ENCODE peak calls at places on chromosomes 1 and 21, in six cellular contexts. One of them, this sample, is unnamed.

GRCh38 chr1:41673355-41673754 is 188.9 kb upstream of the EDN2 start:
- DNase-seq in stromal cell of bone marrow: no peak
- DNase-seq in NCI-H1694: no peak
- DNase-seq in GM23338: no peak
- DNase-seq in psoas muscle: no peak
- DNase-seq in stimulated activated naive CD4-positive, alpha-beta T cell treated with Interleukin-2 at 50 U/mL for 16 hours: no peak
- DNase-seq in this sample: no peak

GRCh38 chr1:93442276-93442675 is 5.6 kb upstream of the FNBP1L start:
- DNase-seq in NCI-H1694: no peak
- DNase-seq in GM23338: peak
- DNase-seq in stimulated activated naive CD4-positive, alpha-beta T cell treated with Interleukin-2 at 50 U/mL for 16 hours: no peak
- DNase-seq in stromal cell of bone marrow: no peak
- DNase-seq in psoas muscle: no peak
- DNase-seq in this sample: no peak

GRCh38 chr21:33026878-33027400 is 1.2 kb downstream of the OLIG2 start:
- DNase-seq in psoas muscle: no peak
- DNase-seq in stimulated activated naive CD4-positive, alpha-beta T cell treated with Interleukin-2 at 50 U/mL for 16 hours: no peak
- DNase-seq in GM23338: peak
- DNase-seq in stromal cell of bone marrow: no peak
- DNase-seq in NCI-H1694: no peak
- DNase-seq in this sample: no peak

GRCh38 chr1:93323185-93323820 is 22.4 kb upstream of the DR1 start:
- DNase-seq in stromal cell of bone marrow: no peak
- DNase-seq in NCI-H1694: no peak
- DNase-seq in psoas muscle: no peak
- DNase-seq in GM23338: no peak
- DNase-seq in stimulated activated naive CD4-positive, alpha-beta T cell treated with Interleukin-2 at 50 U/mL for 16 hours: no peak
- DNase-seq in this sample: no peak

GRCh38 chr1:58422436-58422835 is 124.1 kb downstream of the OMA1 start:
- DNase-seq in NCI-H1694: no peak
- DNase-seq in stimulated activated naive CD4-positive, alpha-beta T cell treated with Interleukin-2 at 50 U/mL for 16 hours: no peak
- DNase-seq in stromal cell of bone marrow: no peak
- DNase-seq in GM23338: no peak
- DNase-seq in psoas muscle: no peak
- DNase-seq in this sample: no peak

GRCh38 chr1:62389531-62389930 is 47.3 kb upstream of the USP1 start:
- DNase-seq in stromal cell of bone marrow: no peak
- DNase-seq in stimulated activated naive CD4-positive, alpha-beta T cell treated with Interleukin-2 at 50 U/mL for 16 hours: no peak
- DNase-seq in NCI-H1694: no peak
- DNase-seq in GM23338: no peak
- DNase-seq in psoas muscle: no peak
- DNase-seq in this sample: no peak

GRCh38 chr1:168755800-168756418 is 26.9 kb upstream of the DPT start:
- DNase-seq in stimulated activated naive CD4-positive, alpha-beta T cell treated with Interleukin-2 at 50 U/mL for 16 hours: no peak
- DNase-seq in psoas muscle: no peak
- DNase-seq in GM23338: no peak
- DNase-seq in NCI-H1694: no peak
- DNase-seq in stromal cell of bone marrow: no peak
- DNase-seq in this sample: no peak

GRCh38 chr1:4745560-4745959 is 91.2 kb downstream of the AJAP1 start:
- DNase-seq in psoas muscle: no peak
- DNase-seq in NCI-H1694: no peak
- DNase-seq in GM23338: no peak
- DNase-seq in stimulated activated naive CD4-positive, alpha-beta T cell treated with Interleukin-2 at 50 U/mL for 16 hours: no peak
- DNase-seq in stromal cell of bone marrow: no peak
- DNase-seq in this sample: peak

GRCh38 chr1:151399890-151400235 is 490 bp downstream of the PSMB4 start:
- DNase-seq in GM23338: peak
- DNase-seq in NCI-H1694: no peak
- DNase-seq in stromal cell of bone marrow: peak
- DNase-seq in stimulated activated naive CD4-positive, alpha-beta T cell treated with Interleukin-2 at 50 U/mL for 16 hours: no peak
- DNase-seq in psoas muscle: no peak
- DNase-seq in this sample: peak

GRCh38 chr1:7404046-7404742 is 366.9 kb upstream of the VAMP3 start:
- DNase-seq in stimulated activated naive CD4-positive, alpha-beta T cell treated with Interleukin-2 at 50 U/mL for 16 hours: no peak
- DNase-seq in GM23338: no peak
- DNase-seq in NCI-H1694: no peak
- DNase-seq in psoas muscle: no peak
- DNase-seq in stromal cell of bone marrow: no peak
- DNase-seq in this sample: no peak

GRCh38 chr1:220239213-220239612 is 33.0 kb downstream of the RAB3GAP2 start:
- DNase-seq in stromal cell of bone marrow: no peak
- DNase-seq in psoas muscle: no peak
- DNase-seq in GM23338: no peak
- DNase-seq in stimulated activated naive CD4-positive, alpha-beta T cell treated with Interleukin-2 at 50 U/mL for 16 hours: no peak
- DNase-seq in NCI-H1694: no peak
- DNase-seq in this sample: no peak

GRCh38 chr1:212489284-212489859 is 56.7 kb downstream of the NENF start:
- DNase-seq in stromal cell of bone marrow: no peak
- DNase-seq in GM23338: no peak
- DNase-seq in NCI-H1694: no peak
- DNase-seq in psoas muscle: no peak
- DNase-seq in stimulated activated naive CD4-positive, alpha-beta T cell treated with Interleukin-2 at 50 U/mL for 16 hours: no peak
- DNase-seq in this sample: no peak

GRCh38 chr1:201366696-201367095 is 10.8 kb downstream of the TNNT2 start:
- DNase-seq in GM23338: no peak
- DNase-seq in stromal cell of bone marrow: no peak
- DNase-seq in psoas muscle: no peak
- DNase-seq in NCI-H1694: no peak
- DNase-seq in stimulated activated naive CD4-positive, alpha-beta T cell treated with Interleukin-2 at 50 U/mL for 16 hours: no peak
- DNase-seq in this sample: no peak

GRCh38 chr1:23423415-23424170 is 955 bp downstream of the TCEA3 start:
- DNase-seq in stimulated activated naive CD4-positive, alpha-beta T cell treated with Interleukin-2 at 50 U/mL for 16 hours: no peak
- DNase-seq in stromal cell of bone marrow: no peak
- DNase-seq in psoas muscle: peak
- DNase-seq in NCI-H1694: no peak
- DNase-seq in GM23338: peak
- DNase-seq in this sample: no peak

GRCh38 chr1:92993581-92993980 is 32.3 kb upstream of the DIPK1A start:
- DNase-seq in stromal cell of bone marrow: no peak
- DNase-seq in NCI-H1694: no peak
- DNase-seq in GM23338: no peak
- DNase-seq in stimulated activated naive CD4-positive, alpha-beta T cell treated with Interleukin-2 at 50 U/mL for 16 hours: no peak
- DNase-seq in psoas muscle: no peak
- DNase-seq in this sample: no peak

GRCh38 chr1:19342077-19342775 is 30.1 kb downstream of the SLC66A1 start:
- DNase-seq in NCI-H1694: no peak
- DNase-seq in psoas muscle: peak
- DNase-seq in GM23338: no peak
- DNase-seq in stromal cell of bone marrow: peak
- DNase-seq in stimulated activated naive CD4-positive, alpha-beta T cell treated with Interleukin-2 at 50 U/mL for 16 hours: no peak
- DNase-seq in this sample: no peak

GRCh38 chr1:209879539-209879938 is 51.8 kb downstream of the UTP25 start:
- DNase-seq in stromal cell of bone marrow: peak
- DNase-seq in NCI-H1694: peak
- DNase-seq in GM23338: no peak
- DNase-seq in stimulated activated naive CD4-positive, alpha-beta T cell treated with Interleukin-2 at 50 U/mL for 16 hours: no peak
- DNase-seq in psoas muscle: no peak
- DNase-seq in this sample: no peak

GRCh38 chr21:33115586-33116541 is 45.9 kb downstream of the OLIG1 start:
- DNase-seq in stromal cell of bone marrow: no peak
- DNase-seq in stimulated activated naive CD4-positive, alpha-beta T cell treated with Interleukin-2 at 50 U/mL for 16 hours: no peak
- DNase-seq in GM23338: no peak
- DNase-seq in psoas muscle: no peak
- DNase-seq in NCI-H1694: peak
- DNase-seq in this sample: no peak

GRCh38 chr1:16977377-16977776 is 3.0 kb downstream of the MFAP2 start:
- DNase-seq in stimulated activated naive CD4-positive, alpha-beta T cell treated with Interleukin-2 at 50 U/mL for 16 hours: no peak
- DNase-seq in psoas muscle: no peak
- DNase-seq in NCI-H1694: no peak
- DNase-seq in stromal cell of bone marrow: no peak
- DNase-seq in GM23338: no peak
- DNase-seq in this sample: no peak

GRCh38 chr1:221439734-221440436 is 302.0 kb downstream of the DUSP10 start:
- DNase-seq in stromal cell of bone marrow: peak
- DNase-seq in NCI-H1694: no peak
- DNase-seq in psoas muscle: no peak
- DNase-seq in GM23338: no peak
- DNase-seq in stimulated activated naive CD4-positive, alpha-beta T cell treated with Interleukin-2 at 50 U/mL for 16 hours: peak
- DNase-seq in this sample: no peak

GRCh38 chr1:246705368-246705767 is 18.8 kb upstream of the SCCPDH start:
- DNase-seq in NCI-H1694: no peak
- DNase-seq in GM23338: no peak
- DNase-seq in psoas muscle: no peak
- DNase-seq in stromal cell of bone marrow: peak
- DNase-seq in stimulated activated naive CD4-positive, alpha-beta T cell treated with Interleukin-2 at 50 U/mL for 16 hours: no peak
- DNase-seq in this sample: no peak

GRCh38 chr1:237281481-237281880 is 239.5 kb downstream of the RYR2 start:
- DNase-seq in stimulated activated naive CD4-positive, alpha-beta T cell treated with Interleukin-2 at 50 U/mL for 16 hours: no peak
- DNase-seq in psoas muscle: no peak
- DNase-seq in GM23338: peak
- DNase-seq in stromal cell of bone marrow: no peak
- DNase-seq in NCI-H1694: peak
- DNase-seq in this sample: no peak

GRCh38 chr21:45885597-45885929 is 96.0 kb upstream of the COL6A1 start:
- DNase-seq in stimulated activated naive CD4-positive, alpha-beta T cell treated with Interleukin-2 at 50 U/mL for 16 hours: no peak
- DNase-seq in NCI-H1694: no peak
- DNase-seq in psoas muscle: no peak
- DNase-seq in stromal cell of bone marrow: no peak
- DNase-seq in GM23338: no peak
- DNase-seq in this sample: no peak

GRCh38 chr1:169694304-169694703 is 17.1 kb downstream of the SELL start:
- DNase-seq in stimulated activated naive CD4-positive, alpha-beta T cell treated with Interleukin-2 at 50 U/mL for 16 hours: no peak
- DNase-seq in GM23338: peak
- DNase-seq in stromal cell of bone marrow: no peak
- DNase-seq in psoas muscle: no peak
- DNase-seq in NCI-H1694: no peak
- DNase-seq in this sample: no peak

GRCh38 chr1:165423181-165423580 is 21.7 kb downstream of the RXRG start:
- DNase-seq in stromal cell of bone marrow: no peak
- DNase-seq in psoas muscle: no peak
- DNase-seq in GM23338: no peak
- DNase-seq in stimulated activated naive CD4-positive, alpha-beta T cell treated with Interleukin-2 at 50 U/mL for 16 hours: no peak
- DNase-seq in NCI-H1694: no peak
- DNase-seq in this sample: no peak

GRCh38 chr1:179127163-179127895 is 45.5 kb downstream of the TOR3A start:
- DNase-seq in psoas muscle: no peak
- DNase-seq in GM23338: no peak
- DNase-seq in NCI-H1694: no peak
- DNase-seq in stromal cell of bone marrow: peak
- DNase-seq in stimulated activated naive CD4-positive, alpha-beta T cell treated with Interleukin-2 at 50 U/mL for 16 hours: no peak
- DNase-seq in this sample: no peak

GRCh38 chr1:239388578-239388977 is 2.2 kb downstream of the CHRM3 start:
- DNase-seq in psoas muscle: no peak
- DNase-seq in stimulated activated naive CD4-positive, alpha-beta T cell treated with Interleukin-2 at 50 U/mL for 16 hours: no peak
- DNase-seq in stromal cell of bone marrow: no peak
- DNase-seq in GM23338: no peak
- DNase-seq in NCI-H1694: no peak
- DNase-seq in this sample: no peak

GRCh38 chr1:54987830-54988705 is 7.6 kb downstream of the TMEM61 start:
- DNase-seq in stromal cell of bone marrow: no peak
- DNase-seq in psoas muscle: no peak
- DNase-seq in NCI-H1694: no peak
- DNase-seq in GM23338: peak
- DNase-seq in stimulated activated naive CD4-positive, alpha-beta T cell treated with Interleukin-2 at 50 U/mL for 16 hours: no peak
- DNase-seq in this sample: no peak

GRCh38 chr1:213604477-213604876 is 383.3 kb upstream of the PROX1 start:
- DNase-seq in GM23338: no peak
- DNase-seq in psoas muscle: no peak
- DNase-seq in stromal cell of bone marrow: no peak
- DNase-seq in stimulated activated naive CD4-positive, alpha-beta T cell treated with Interleukin-2 at 50 U/mL for 16 hours: no peak
- DNase-seq in NCI-H1694: no peak
- DNase-seq in this sample: no peak

GRCh38 chr1:161427733-161428516 is 60.2 kb upstream of the CFAP126 start:
- DNase-seq in NCI-H1694: no peak
- DNase-seq in psoas muscle: no peak
- DNase-seq in stimulated activated naive CD4-positive, alpha-beta T cell treated with Interleukin-2 at 50 U/mL for 16 hours: no peak
- DNase-seq in GM23338: peak
- DNase-seq in stromal cell of bone marrow: no peak
- DNase-seq in this sample: peak

GRCh38 chr1:225572422-225572821 is 80.5 kb downstream of the ENAH start:
- DNase-seq in GM23338: no peak
- DNase-seq in stimulated activated naive CD4-positive, alpha-beta T cell treated with Interleukin-2 at 50 U/mL for 16 hours: no peak
- DNase-seq in NCI-H1694: no peak
- DNase-seq in psoas muscle: no peak
- DNase-seq in stromal cell of bone marrow: peak
- DNase-seq in this sample: no peak

GRCh38 chr1:221773383-221773782 is 31.5 kb upstream of the DUSP10 start:
- DNase-seq in psoas muscle: no peak
- DNase-seq in stromal cell of bone marrow: no peak
- DNase-seq in stimulated activated naive CD4-positive, alpha-beta T cell treated with Interleukin-2 at 50 U/mL for 16 hours: no peak
- DNase-seq in NCI-H1694: no peak
- DNase-seq in GM23338: no peak
- DNase-seq in this sample: no peak

GRCh38 chr1:247357781-247358211 is 26.1 kb upstream of the ZNF496 start:
- DNase-seq in NCI-H1694: no peak
- DNase-seq in psoas muscle: no peak
- DNase-seq in stromal cell of bone marrow: peak
- DNase-seq in stimulated activated naive CD4-positive, alpha-beta T cell treated with Interleukin-2 at 50 U/mL for 16 hours: no peak
- DNase-seq in GM23338: no peak
- DNase-seq in this sample: no peak

GRCh38 chr1:150362721-150363425 is 1.1 kb upstream of the RPRD2 start:
- DNase-seq in stimulated activated naive CD4-positive, alpha-beta T cell treated with Interleukin-2 at 50 U/mL for 16 hours: no peak
- DNase-seq in NCI-H1694: no peak
- DNase-seq in psoas muscle: no peak
- DNase-seq in GM23338: peak
- DNase-seq in stromal cell of bone marrow: no peak
- DNase-seq in this sample: no peak

GRCh38 chr1:200905411-200906052 is 10.8 kb downstream of the INAVA start:
- DNase-seq in NCI-H1694: no peak
- DNase-seq in GM23338: no peak
- DNase-seq in stimulated activated naive CD4-positive, alpha-beta T cell treated with Interleukin-2 at 50 U/mL for 16 hours: peak
- DNase-seq in stromal cell of bone marrow: no peak
- DNase-seq in psoas muscle: no peak
- DNase-seq in this sample: no peak

GRCh38 chr1:24421502-24421901 is 5.9 kb downstream of the NIPAL3 start:
- DNase-seq in NCI-H1694: no peak
- DNase-seq in GM23338: peak
- DNase-seq in stimulated activated naive CD4-positive, alpha-beta T cell treated with Interleukin-2 at 50 U/mL for 16 hours: no peak
- DNase-seq in stromal cell of bone marrow: no peak
- DNase-seq in psoas muscle: no peak
- DNase-seq in this sample: peak

GRCh38 chr21:18840239-18840638 is 436.7 kb upstream of the TMPRSS15 start:
- DNase-seq in stimulated activated naive CD4-positive, alpha-beta T cell treated with Interleukin-2 at 50 U/mL for 16 hours: no peak
- DNase-seq in psoas muscle: no peak
- DNase-seq in GM23338: peak
- DNase-seq in NCI-H1694: no peak
- DNase-seq in stromal cell of bone marrow: no peak
- DNase-seq in this sample: no peak

GRCh38 chr1:183228650-183229220 is 42.7 kb downstream of the LAMC2 start:
- DNase-seq in GM23338: no peak
- DNase-seq in stromal cell of bone marrow: no peak
- DNase-seq in psoas muscle: no peak
- DNase-seq in NCI-H1694: no peak
- DNase-seq in stimulated activated naive CD4-positive, alpha-beta T cell treated with Interleukin-2 at 50 U/mL for 16 hours: no peak
- DNase-seq in this sample: no peak